ENCODE peak calls at places on chromosome 9, in nine cellular contexts. T is heart left ventricle, D is fibroblast of mammary gland, R is epithelial cell of esophagus, C is esophagus squamous epithelium, B is left ventricle myocardium inferior, N is spleen, J is mucosa of descending colon, I is BE2C. F is an unnamed sample.

GRCh38 chr9:93613791-93614190 is 37.4 kb downstream of the PHF2 start:
- DNase-seq in J (no peak), R (no peak), C (no peak), D (no peak), N (no peak), B (no peak), I (no peak), T (no peak), F (no peak)

GRCh38 chr9:77710965-77711657 is 63.0 kb upstream of the GNA14 start:
- DNase-seq in T (no peak), I (no peak), C (no peak), B (no peak), J (no peak), R (no peak), D (peak), N (no peak), F (no peak)

GRCh38 chr9:98760231-98760630 is 36.1 kb downstream of the ANKS6 start:
- DNase-seq in B (no peak), C (no peak), R (no peak), I (no peak), D (no peak), N (no peak), T (no peak), J (no peak), F (no peak)

GRCh38 chr9:134723491-134723890 is 81.9 kb downstream of the COL5A1 start:
- DNase-seq in C (no peak), B (no peak), T (no peak), N (no peak), D (no peak), I (no peak), R (no peak), J (no peak), F (no peak)

GRCh38 chr9:133129001-133129799 is 8.2 kb upstream of the RALGDS start:
- DNase-seq in T (peak), B (no peak), R (peak), N (no peak), D (no peak), I (no peak), C (no peak), J (peak), F (no peak)

GRCh38 chr9:23467276-23467675 is 358.8 kb downstream of the ELAVL2 start:
- DNase-seq in N (no peak), R (no peak), T (no peak), D (no peak), C (no peak), J (no peak), B (no peak), I (no peak), F (no peak)

GRCh38 chr9:70013598-70014196 is 30.0 kb upstream of the MAMDC2 start:
- DNase-seq in R (peak), J (no peak), D (peak), B (no peak), N (no peak), C (no peak), I (no peak), T (no peak), F (no peak)

GRCh38 chr9:78074385-78075291 is 43.0 kb upstream of the GNAQ start:
- DNase-seq in R (peak), C (no peak), T (no peak), B (no peak), N (no peak), I (no peak), D (peak), J (no peak), F (no peak)

GRCh38 chr9:91812191-91812590 is 137.8 kb downstream of the ROR2 start:
- DNase-seq in J (no peak), D (no peak), R (no peak), I (no peak), B (no peak), N (no peak), T (no peak), C (no peak), F (no peak)

GRCh38 chr9:104276709-104277245 is 182.7 kb downstream of the SMC2 start:
- DNase-seq in R (peak), C (no peak), I (no peak), N (no peak), B (no peak), T (no peak), J (no peak), D (peak), F (no peak)

GRCh38 chr9:127767909-127768331 is 10.5 kb downstream of the SH2D3C start:
- DNase-seq in C (no peak), B (no peak), J (no peak), I (peak), D (no peak), N (no peak), T (peak), R (no peak), F (no peak)

GRCh38 chr9:106921341-106921899 is 58.5 kb downstream of the ZNF462 start:
- DNase-seq in D (peak), I (peak), B (no peak), R (peak), N (no peak), T (peak), J (peak), C (no peak), F (no peak)

GRCh38 chr9:14935917-14936316 is 25.7 kb upstream of the FREM1 start:
- DNase-seq in B (no peak), T (no peak), R (no peak), C (no peak), J (no peak), I (no peak), D (no peak), N (no peak), F (no peak)

GRCh38 chr9:136773386-136774044 is 9.2 kb upstream of the LCN15 start:
- DNase-seq in D (no peak), R (no peak), B (no peak), I (peak), N (peak), C (no peak), J (no peak), T (no peak), F (no peak)

GRCh38 chr9:109118802-109119438 is 827 bp downstream of the TMEM245 start:
- DNase-seq in I (no peak), C (no peak), T (no peak), B (no peak), D (no peak), N (no peak), R (no peak), J (peak), F (no peak)

GRCh38 chr9:124291801-124292396 is 34.1 kb downstream of the NEK6 start:
- DNase-seq in R (no peak), D (no peak), J (no peak), I (no peak), T (peak), C (no peak), B (peak), N (peak), F (no peak)

GRCh38 chr9:69036319-69036718 is 767 bp downstream of the FXN start:
- DNase-seq in N (no peak), C (no peak), D (peak), B (no peak), I (no peak), T (no peak), J (peak), R (peak), F (no peak)

GRCh38 chr9:93260290-93261066 is 76.5 kb downstream of the WNK2 start:
- DNase-seq in J (no peak), B (no peak), R (no peak), C (no peak), D (no peak), I (no peak), T (no peak), N (peak), F (no peak)

GRCh38 chr9:1837453-1838084 is 177.6 kb upstream of the SMARCA2 start:
- DNase-seq in C (no peak), J (peak), R (peak), I (no peak), B (no peak), N (no peak), D (peak), T (no peak), F (peak)

GRCh38 chr9:122261469-122261881 is 3.2 kb downstream of the RBM18 start:
- DNase-seq in R (peak), D (peak), I (peak), J (peak), B (peak), T (peak), C (no peak), N (no peak), F (no peak)

GRCh38 chr9:134912126-134912840 is 5.4 kb downstream of the FCN1 start:
- DNase-seq in T (no peak), B (no peak), D (no peak), C (no peak), I (no peak), R (no peak), J (no peak), N (no peak), F (no peak)

GRCh38 chr9:33471361-33471760 is 2.4 kb downstream of the NOL6 start:
- DNase-seq in T (no peak), J (no peak), N (no peak), C (no peak), B (no peak), I (no peak), R (no peak), D (no peak), F (no peak)

GRCh38 chr9:69549310-69550202 is 122.6 kb downstream of the APBA1 start:
- DNase-seq in C (no peak), B (no peak), T (no peak), D (peak), J (peak), I (peak), R (peak), N (no peak), F (peak)

GRCh38 chr9:111661802-111662491 is 542 bp downstream of the GNG10 start:
- DNase-seq in N (peak), C (no peak), I (peak), B (peak), T (peak), R (peak), D (peak), J (peak), F (no peak)

GRCh38 chr9:15606667-15607472 is 54.0 kb downstream of the CCDC171 start:
- DNase-seq in C (no peak), B (no peak), D (peak), N (no peak), T (no peak), R (peak), I (no peak), J (peak), F (no peak)

GRCh38 chr9:93326654-93327053 is 124.8 kb upstream of the FAM120A start:
- DNase-seq in R (no peak), J (no peak), C (no peak), N (no peak), T (no peak), I (no peak), D (no peak), B (no peak), F (no peak)

GRCh38 chr9:82604947-82605656 is 457.8 kb downstream of the RASEF start:
- DNase-seq in C (no peak), T (peak), I (no peak), R (no peak), N (no peak), J (no peak), D (no peak), B (no peak), F (no peak)

GRCh38 chr9:34376596-34377401 is at the start of gene MYORG:
- DNase-seq in N (peak), D (peak), B (peak), C (peak), R (peak), J (peak), I (peak), T (peak), F (peak)

GRCh38 chr9:91852801-91853347 is 97.2 kb downstream of the ROR2 start:
- DNase-seq in R (no peak), B (peak), D (no peak), N (peak), I (no peak), C (no peak), T (peak), J (no peak), F (no peak)

GRCh38 chr9:74570879-74571512 is 73.9 kb downstream of the RORB start:
- DNase-seq in R (peak), I (peak), N (no peak), T (no peak), B (no peak), C (no peak), D (peak), J (peak), F (no peak)

GRCh38 chr9:134639994-134640393 is 1.6 kb upstream of the COL5A1 start:
- DNase-seq in C (no peak), I (no peak), R (no peak), B (no peak), D (no peak), T (no peak), J (no peak), N (no peak), F (no peak)

GRCh38 chr9:88658311-88658822 is 123.4 kb downstream of the NXNL2 start:
- DNase-seq in B (peak), J (peak), R (peak), I (peak), D (peak), T (peak), N (no peak), C (no peak), F (no peak)

GRCh38 chr9:136646827-136647711 is 15.6 kb upstream of the EGFL7 start:
- DNase-seq in N (peak), C (no peak), B (peak), J (no peak), R (no peak), D (no peak), T (peak), I (peak), F (no peak)

GRCh38 chr9:17600962-17601593 is 22.2 kb downstream of the SH3GL2 start:
- DNase-seq in R (peak), I (no peak), T (no peak), N (no peak), J (no peak), B (no peak), D (peak), C (no peak), F (no peak)

GRCh38 chr9:98045234-98046160 is 11.0 kb upstream of the NANS start:
- DNase-seq in N (no peak), B (no peak), T (no peak), I (no peak), J (no peak), R (peak), D (peak), C (no peak), F (peak)

GRCh38 chr9:136726118-136726517 is 13.7 kb downstream of the DIPK1B start:
- DNase-seq in T (no peak), J (no peak), R (no peak), B (no peak), N (no peak), D (no peak), C (no peak), I (no peak), F (no peak)

GRCh38 chr9:3342159-3342777 is 183.5 kb downstream of the RFX3 start:
- DNase-seq in B (no peak), D (peak), N (no peak), C (no peak), T (no peak), J (no peak), R (peak), I (no peak), F (no peak)

GRCh38 chr9:37486256-37486615 is 488 bp downstream of the POLR1E start:
- DNase-seq in J (no peak), D (no peak), I (no peak), N (no peak), B (no peak), T (peak), C (no peak), R (no peak), F (no peak)

GRCh38 chr9:135152608-135153337 is 65.3 kb downstream of the OLFM1 start:
- DNase-seq in I (peak), R (no peak), C (no peak), T (no peak), B (no peak), N (no peak), D (no peak), J (no peak), F (no peak)

GRCh38 chr9:86405926-86406325 is 51.7 kb upstream of the TUT7 start:
- DNase-seq in C (no peak), D (peak), J (no peak), I (no peak), T (no peak), B (no peak), R (peak), N (no peak), F (no peak)

GRCh38 chr9:86408121-86408520 is 53.9 kb upstream of the TUT7 start:
- DNase-seq in J (no peak), C (no peak), N (no peak), B (no peak), T (no peak), I (no peak), R (peak), D (peak), F (no peak)

GRCh38 chr9:86405086-86405491 is 50.9 kb upstream of the TUT7 start:
- DNase-seq in D (peak), J (no peak), I (no peak), R (no peak), C (no peak), T (no peak), B (no peak), N (no peak), F (no peak)

GRCh38 chr9:86406366-86406765 is 52.2 kb upstream of the TUT7 start:
- DNase-seq in D (peak), T (no peak), J (no peak), B (no peak), C (no peak), R (peak), N (no peak), I (no peak), F (no peak)

GRCh38 chr9:86407022-86407421 is 52.8 kb upstream of the TUT7 start:
- DNase-seq in J (no peak), N (no peak), D (peak), C (no peak), R (peak), B (no peak), T (no peak), I (no peak), F (no peak)
- H3K4me3 ChIP-seq in J (no peak), N (no peak), D (no peak), C (no peak), R (no peak), B (no peak), T (no peak), I (no peak), F (no peak)

DNA sequence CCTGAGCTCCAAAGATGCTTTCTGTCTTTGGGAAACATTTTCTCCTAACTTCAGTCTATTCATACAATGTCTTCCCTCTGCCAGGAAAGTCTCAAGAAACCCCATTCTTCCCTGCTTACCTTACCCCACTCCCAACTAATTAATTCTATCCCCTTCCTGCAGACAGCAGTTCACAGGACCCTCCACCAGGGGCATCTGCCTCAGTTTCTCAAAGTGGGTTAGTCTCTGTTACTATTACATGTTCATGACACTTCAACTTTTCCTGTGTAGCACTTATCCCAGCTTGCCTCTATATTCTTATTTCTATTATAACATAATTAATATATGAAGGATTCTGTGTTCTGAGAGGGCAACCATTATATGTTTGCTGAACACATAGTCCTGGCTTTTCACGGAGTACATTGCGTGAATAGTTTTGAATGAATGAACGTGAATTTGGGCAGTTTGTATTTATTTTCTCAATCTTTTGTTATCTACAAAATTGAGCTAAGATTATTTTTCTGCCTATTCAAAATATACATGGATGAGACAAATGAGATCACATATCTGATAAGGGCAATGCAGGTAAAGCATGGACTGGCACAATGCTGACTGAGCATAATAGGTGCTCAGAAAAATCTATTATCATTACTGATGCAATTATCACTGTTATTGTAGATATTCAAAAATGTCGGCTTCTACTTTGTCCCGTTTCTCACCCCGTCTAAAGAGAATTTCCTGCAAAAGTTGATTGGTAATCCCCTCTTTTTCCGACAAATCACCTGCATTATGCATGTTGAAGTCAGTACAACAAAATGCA is 341.1 kb downstream of the BRINP1 start:
- DNase-seq in D (no peak), R (no peak), N (no peak), C (no peak), B (no peak), J (no peak), T (no peak), I (no peak), F (no peak)
- TF ChIP-seq CTCF in D (no peak), R (no peak), N (no peak), C (no peak), B (peak), J (no peak), T (no peak), I (no peak), F (no peak)

DNA sequence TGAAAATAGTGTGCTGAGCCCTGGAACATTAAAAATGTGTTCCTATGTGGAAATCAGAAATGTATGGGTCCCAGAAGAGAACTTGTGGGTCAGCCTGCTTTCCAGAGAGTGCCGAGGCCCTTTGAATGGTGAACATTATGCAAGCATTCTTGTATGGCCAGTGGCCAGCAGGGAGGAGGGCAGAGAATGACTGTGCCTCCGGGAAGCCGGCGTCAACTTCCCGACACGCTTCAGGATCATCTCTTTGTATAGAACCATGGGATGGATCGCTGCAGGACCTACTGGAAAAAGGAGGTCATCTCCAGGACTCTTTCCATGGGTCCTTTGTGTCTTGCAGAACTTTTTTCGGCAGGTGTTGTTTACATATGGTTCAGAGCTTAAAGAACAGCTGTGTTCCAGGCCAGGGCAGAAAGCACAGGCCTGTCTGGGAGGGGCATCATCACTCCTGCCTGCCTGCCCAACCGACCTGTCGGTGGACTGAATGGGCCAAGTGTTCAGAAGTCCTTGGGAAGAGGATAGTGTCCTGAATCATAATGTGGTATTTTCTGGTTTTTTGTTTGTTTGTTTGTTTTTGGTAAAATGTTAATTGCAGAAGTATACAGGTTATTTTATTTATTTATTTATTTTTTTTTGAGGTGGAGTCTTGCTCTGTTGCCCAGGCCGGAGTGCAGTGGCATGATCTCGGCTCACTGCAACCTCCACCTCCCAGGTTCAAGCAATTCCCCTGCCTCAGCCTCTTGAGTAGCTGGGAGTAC is 9.0 kb downstream of the PRRC2B start:
- DNase-seq in N (peak), R (peak), B (peak), I (no peak), J (peak), T (peak), D (peak), C (no peak), F (no peak)
- H3K4me3 ChIP-seq in N (no peak), R (peak), B (peak), I (no peak), J (no peak), T (peak), D (no peak), C (peak), F (no peak)

GRCh38 chr9:126508928-126509327 is 104.8 kb upstream of the LMX1B start:
- DNase-seq in B (no peak), R (no peak), N (no peak), D (no peak), T (no peak), J (no peak), I (no peak), C (no peak), F (no peak)

GRCh38 chr9:126511426-126511825 is 102.3 kb upstream of the LMX1B start:
- DNase-seq in D (no peak), R (no peak), T (no peak), N (no peak), I (no peak), C (no peak), B (no peak), J (no peak), F (no peak)

GRCh38 chr9:126508171-126508591 is 105.5 kb upstream of the LMX1B start:
- DNase-seq in T (no peak), J (no peak), R (no peak), I (peak), C (no peak), B (no peak), D (no peak), N (peak), F (no peak)

GRCh38 chr9:126509718-126510117 is 104.0 kb upstream of the LMX1B start:
- DNase-seq in B (peak), N (peak), I (no peak), T (no peak), D (no peak), J (no peak), C (no peak), R (no peak), F (no peak)

GRCh38 chr9:126510564-126510963 is 103.2 kb upstream of the LMX1B start:
- DNase-seq in D (no peak), J (no peak), R (no peak), T (no peak), C (no peak), B (peak), N (peak), I (no peak), F (no peak)
- TF ChIP-seq CTCF in D (no peak), J (no peak), R (no peak), T (no peak), C (no peak), B (no peak), N (no peak), I (no peak), F (no peak)

F was measured in GM12864.